ENCODE peak calls at places on chromosome 5, in five cellular contexts. S is astrocyte of the spinal cord, I is fibroblast of mammary gland, U is H7, K is choroid plexus epithelial cell. J is an unnamed sample.

GRCh38 chr5:60504342-60504741 is 195.6 kb downstream of the DEPDC1B start:
- DNase-seq in I (no peak), S (no peak), U (no peak), K (no peak), J (no peak)

GRCh38 chr5:145220491-145220890 is 614.7 kb downstream of the PRELID2 start:
- DNase-seq in I (no peak), U (no peak), K (no peak), S (no peak), J (no peak)

GRCh38 chr5:1093361-1093760 is 18.5 kb downstream of the SLC12A7 start:
- DNase-seq in K (no peak), I (no peak), U (no peak), S (no peak), J (no peak)

GRCh38 chr5:88884435-88884877 is 1.5 kb upstream of the MEF2C start:
- DNase-seq in U (peak), I (peak), K (peak), S (no peak), J (no peak)

GRCh38 chr5:36240779-36241635 is 718 bp downstream of the NADK2 start:
- DNase-seq in S (peak), I (peak), K (peak), U (peak), J (peak)

GRCh38 chr5:7419846-7420245 is 23.9 kb downstream of the ADCY2 start:
- DNase-seq in S (no peak), I (no peak), U (peak), K (no peak), J (no peak)

GRCh38 chr5:55911784-55912653 is 60.9 kb downstream of the IL31RA start:
- DNase-seq in S (peak), I (no peak), K (peak), U (no peak), J (no peak)

GRCh38 chr5:10546186-10546585 is 17.7 kb upstream of the ANKRD33B start:
- DNase-seq in I (no peak), K (no peak), U (no peak), S (no peak), J (no peak)

GRCh38 chr5:133460172-133460758 is 152.1 kb downstream of the FSTL4 start:
- DNase-seq in S (no peak), K (peak), I (peak), U (peak), J (no peak)

GRCh38 chr5:150485770-150486401 is 22.0 kb upstream of the NDST1 start:
- DNase-seq in U (peak), K (peak), S (no peak), I (peak), J (no peak)

GRCh38 chr5:54883374-54884194 is 101.8 kb downstream of the ESM1 start:
- DNase-seq in U (peak), I (peak), K (peak), S (peak), J (peak)

GRCh38 chr5:10331341-10331796 is 22.1 kb upstream of the MARCHF6 start:
- DNase-seq in K (peak), S (peak), I (peak), U (no peak), J (peak)

GRCh38 chr5:410911-411517 is 32.0 kb upstream of the EXOC3 start:
- DNase-seq in I (no peak), K (no peak), S (no peak), U (no peak), J (no peak)

GRCh38 chr5:121745407-121745806 is 106.3 kb upstream of the FTMT start:
- DNase-seq in I (no peak), K (no peak), U (no peak), S (no peak), J (no peak)

GRCh38 chr5:92042237-92042636 is 659.1 kb upstream of the ARRDC3 start:
- DNase-seq in S (no peak), U (no peak), I (no peak), K (no peak), J (no peak)

GRCh38 chr5:157463081-157463480 is 3.1 kb downstream of the NIPAL4 start:
- DNase-seq in U (no peak), K (no peak), I (no peak), S (no peak), J (no peak)

GRCh38 chr5:140038373-140038957 is 4.6 kb downstream of the NRG2 start:
- DNase-seq in S (peak), U (peak), K (peak), I (peak), J (no peak)

DNA sequence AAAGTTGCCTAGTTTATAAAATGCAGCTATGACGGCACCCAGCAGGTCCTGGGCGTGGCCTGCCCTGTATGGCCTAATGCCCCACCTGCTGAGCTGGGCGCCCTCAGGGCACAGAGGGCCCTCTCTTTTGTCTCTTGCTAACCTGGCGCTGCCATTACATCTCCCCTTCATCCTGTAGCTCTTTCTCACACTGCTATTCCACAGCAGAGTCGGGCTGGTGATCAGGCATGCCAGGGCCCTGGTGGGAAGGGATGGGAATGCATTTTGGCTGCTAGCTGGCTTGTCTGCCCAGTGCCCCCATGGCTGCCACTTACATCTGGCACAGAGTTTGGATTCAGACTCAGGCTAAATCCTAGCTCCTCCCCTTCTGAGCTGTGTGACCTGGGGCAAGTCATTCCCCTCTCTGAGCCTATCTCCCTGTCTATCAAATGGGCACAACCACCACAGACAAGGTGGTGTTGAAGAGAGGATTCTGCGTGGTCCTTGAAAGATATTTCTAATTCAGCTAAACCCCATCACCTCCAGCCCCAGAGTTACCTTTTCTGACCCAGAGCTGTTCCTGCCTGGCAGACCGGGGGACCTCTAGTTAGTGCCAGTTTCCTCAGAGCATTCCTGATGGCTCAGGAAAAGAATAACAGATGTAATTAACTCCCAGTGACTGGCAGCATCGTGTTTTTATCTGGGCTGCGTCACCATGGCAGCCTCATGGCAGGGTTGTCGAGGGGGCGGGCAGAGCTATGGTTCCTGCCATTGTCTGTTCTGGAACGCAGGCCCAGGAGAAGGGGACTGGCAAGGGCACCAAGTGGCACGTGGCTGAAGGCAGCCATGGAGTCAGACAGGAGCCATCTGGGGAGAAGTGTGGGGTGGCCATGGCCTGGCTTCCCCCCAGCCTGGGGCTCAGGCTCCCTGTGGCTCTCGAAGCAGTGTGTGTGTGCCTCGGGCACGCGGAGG is 6.3 kb downstream of the PRR7 start:
- DNase-seq in U (no peak), S (no peak), I (no peak), K (no peak), J (no peak)
- H3K4me3 ChIP-seq in U (no peak), S (no peak), I (no peak), K (no peak), J (no peak)

DNA sequence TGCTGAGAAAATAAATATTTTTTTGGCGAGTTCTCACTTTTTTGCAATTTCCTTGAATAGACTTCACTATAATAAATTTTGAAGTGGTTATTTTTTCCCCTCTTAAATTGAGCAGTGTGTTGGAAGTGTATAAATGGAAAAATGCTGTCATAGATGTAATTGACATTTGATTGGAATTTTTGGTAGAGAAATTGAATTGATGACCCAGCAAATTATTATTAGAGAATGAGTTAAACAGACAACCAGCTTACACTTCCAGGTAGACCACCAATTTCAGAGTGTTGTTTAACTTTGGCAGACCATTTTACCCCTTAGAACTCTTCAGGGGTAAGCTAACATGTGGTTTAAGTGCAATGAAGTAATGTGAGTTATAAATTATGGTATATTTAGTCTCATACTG is 1.9 kb downstream of the FAF2 start:
- DNase-seq in K (no peak), U (no peak), I (no peak), S (no peak), J (no peak)
- H3K4me3 ChIP-seq in K (no peak), U (no peak), I (no peak), S (no peak), J (peak)

GRCh38 chr5:131533844-131534243 is 101.2 kb downstream of the RAPGEF6 start:
- DNase-seq in K (no peak), U (no peak), S (no peak), I (peak), J (no peak)

GRCh38 chr5:131534995-131535394 is 100.0 kb downstream of the RAPGEF6 start:
- DNase-seq in U (no peak), S (no peak), I (peak), K (no peak), J (no peak)

GRCh38 chr5:131536849-131537448 is 98.1 kb downstream of the RAPGEF6 start:
- DNase-seq in S (no peak), K (no peak), U (no peak), I (no peak), J (no peak)

GRCh38 chr5:131538177-131538593 is 96.8 kb downstream of the RAPGEF6 start:
- DNase-seq in I (peak), S (peak), U (no peak), K (peak), J (no peak)

GRCh38 chr5:131536211-131536826 is 98.7 kb downstream of the RAPGEF6 start:
- DNase-seq in S (peak), U (no peak), I (peak), K (peak), J (no peak)
- H3K4me3 ChIP-seq in S (no peak), U (no peak), I (no peak), K (no peak), J (no peak)

DNA sequence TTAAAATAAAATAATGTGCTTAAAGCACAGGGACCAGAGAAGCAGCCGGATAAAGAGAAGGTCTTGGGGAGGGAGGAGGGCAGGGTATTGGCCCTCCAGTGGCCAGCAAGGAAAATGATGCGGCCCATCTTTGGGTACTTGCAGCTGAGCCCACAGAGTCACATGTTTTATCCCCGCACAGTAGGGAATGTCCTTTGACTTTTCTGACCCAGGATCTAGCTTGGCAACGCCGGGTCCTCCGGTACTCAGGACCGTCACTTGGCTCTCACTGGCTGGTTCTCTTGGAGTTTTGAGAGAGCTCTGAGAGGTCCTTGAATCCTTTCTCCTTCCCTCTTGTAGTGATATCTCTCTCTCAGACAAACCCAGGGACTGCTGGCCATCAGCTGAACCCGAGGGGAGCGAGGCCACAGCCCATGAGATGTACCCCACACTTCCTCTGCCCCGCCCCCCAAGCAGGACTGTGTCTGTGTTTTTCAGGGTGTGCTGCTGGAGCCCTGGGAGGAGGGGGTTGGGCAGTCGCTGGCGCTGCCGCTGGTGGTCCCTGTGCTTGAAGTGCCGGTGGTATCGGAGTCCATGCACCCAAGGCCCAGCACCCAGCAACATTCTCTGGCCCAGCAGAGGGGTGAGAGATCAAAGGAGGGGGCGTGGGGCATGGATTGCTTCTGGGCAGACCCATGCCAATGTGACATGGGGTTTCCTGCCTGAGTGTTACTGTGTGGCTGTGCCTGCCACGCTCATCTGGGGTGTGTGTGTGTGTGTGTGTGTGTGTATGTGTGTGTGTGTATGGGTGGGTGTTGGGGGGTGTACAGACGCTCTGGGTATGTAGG is 35.5 kb upstream of the HSPA9 start:
- DNase-seq in S (no peak), U (peak), K (peak), I (peak), J (no peak)
- H3K4me3 ChIP-seq in S (peak), U (peak), K (peak), I (no peak), J (no peak)

GRCh38 chr5:8689773-8690172 is 820.8 kb downstream of the MTRR start:
- DNase-seq in U (no peak), S (no peak), I (no peak), K (no peak), J (no peak)

GRCh38 chr5:8685704-8686103 is 816.8 kb downstream of the MTRR start:
- DNase-seq in U (peak), I (no peak), S (no peak), K (no peak), J (no peak)

GRCh38 chr5:8683528-8683927 is 814.6 kb downstream of the MTRR start:
- DNase-seq in K (peak), I (no peak), U (no peak), S (no peak), J (no peak)

GRCh38 chr5:8682381-8682780 is 813.4 kb downstream of the MTRR start:
- DNase-seq in K (no peak), I (no peak), S (no peak), U (no peak), J (no peak)

DNA sequence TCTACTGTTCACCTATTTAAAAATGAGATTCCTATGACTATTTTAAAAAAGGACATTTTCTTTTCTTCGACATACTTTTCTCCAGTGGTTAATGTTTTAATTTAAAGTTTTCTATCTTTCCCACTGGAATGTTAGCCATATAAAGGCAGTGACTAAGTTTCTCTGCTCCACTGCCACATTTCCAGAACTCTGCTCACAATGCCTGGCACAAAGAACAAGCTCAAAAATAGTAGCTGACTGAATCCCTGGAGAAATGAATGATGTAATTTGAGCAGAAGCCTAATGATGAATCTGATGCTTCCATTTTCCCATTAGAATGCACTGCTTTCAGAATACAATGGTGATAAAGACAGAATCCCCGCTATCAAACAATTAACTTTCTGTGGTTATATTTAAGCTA is 817.8 kb downstream of the MTRR start:
- DNase-seq in K (peak), S (peak), I (peak), U (no peak), J (no peak)
- H3K4me3 ChIP-seq in K (no peak), S (no peak), I (no peak), U (no peak), J (no peak)

GRCh38 chr5:37841223-37841622 is 1.4 kb upstream of the GDNF start:
- DNase-seq in I (no peak), U (no peak), S (no peak), K (no peak), J (no peak)

GRCh38 chr5:37838933-37839341 is 904 bp downstream of the GDNF start:
- DNase-seq in U (peak), I (no peak), K (no peak), S (peak), J (no peak)

GRCh38 chr5:37838152-37838932 is 1.5 kb downstream of the GDNF start:
- DNase-seq in K (no peak), S (peak), U (peak), I (peak), J (peak)

GRCh38 chr5:37840036-37840909 is at the start of gene GDNF:
- DNase-seq in I (peak), S (peak), K (peak), U (peak), J (peak)

DNA sequence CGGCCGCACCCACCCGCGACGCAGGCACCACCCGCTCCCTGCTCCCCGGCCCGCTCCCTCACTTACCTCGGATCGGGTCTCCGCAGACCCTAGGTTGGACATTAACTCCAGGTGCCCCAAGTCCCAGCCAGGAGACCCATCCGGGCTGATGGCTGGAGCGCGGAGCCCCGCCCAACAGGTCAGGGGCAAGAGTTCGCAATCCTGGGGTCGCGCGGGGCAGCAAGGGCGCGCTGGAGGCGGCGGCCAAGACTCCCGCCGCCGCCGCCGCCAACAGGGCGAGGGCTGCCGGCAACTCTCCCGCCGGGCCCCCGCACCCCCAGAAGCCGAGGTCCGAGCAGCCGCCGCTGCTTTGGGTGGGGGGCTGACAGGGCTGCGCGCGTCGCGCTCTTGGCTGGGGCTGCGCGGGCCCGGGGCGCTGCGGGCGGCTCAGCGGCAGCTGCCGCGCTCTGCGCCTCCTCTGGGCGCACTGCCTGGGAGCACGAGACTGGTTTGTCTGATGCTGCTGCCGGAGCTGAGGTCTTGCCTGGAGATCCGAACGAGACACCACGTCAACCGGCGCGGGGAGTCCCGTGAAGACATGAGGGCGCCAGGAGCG is 303 bp downstream of the GDNF start:
- DNase-seq in S (no peak), U (peak), K (peak), I (peak), J (peak)
- H3K4me3 ChIP-seq in S (peak), U (peak), K (peak), I (peak), J (peak)

GRCh38 chr5:141101059-141101458 is 786 bp downstream of the PCDHB3 start:
- DNase-seq in I (no peak), U (no peak), S (no peak), K (no peak), J (no peak)
- H3K4me3 ChIP-seq in I (no peak), U (no peak), S (no peak), K (no peak), J (peak)

DNA sequence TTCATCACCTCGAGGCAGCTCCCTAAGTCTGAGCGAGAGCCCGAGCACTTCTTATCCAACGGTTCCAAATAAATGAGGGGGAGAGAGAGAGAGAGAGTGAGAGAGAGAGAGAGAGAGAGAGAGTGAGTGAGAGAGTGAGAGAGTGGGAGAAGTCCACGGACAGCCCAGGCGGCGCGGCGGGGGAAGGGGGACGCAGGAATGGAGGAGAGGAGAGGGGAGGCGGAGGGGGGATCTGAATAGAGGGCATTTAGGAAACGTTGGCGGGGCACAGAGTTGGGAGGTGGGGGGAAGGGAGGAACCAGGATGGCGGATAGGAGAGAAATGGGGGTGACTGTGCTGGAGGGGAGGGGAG is 481 bp upstream of the BASP1 start:
- DNase-seq in K (peak), S (peak), I (peak), U (no peak), J (no peak)
- H3K4me3 ChIP-seq in K (peak), S (peak), I (peak), U (peak), J (peak)